ENCODE peak calls at places on chromosomes 4 and X, in six cellular contexts. Z is GM23248, T is endothelial cell of umbilical vein, H is astrocyte, E is neural progenitor cell, O is PC-3. D is an unnamed sample.

GRCh38 chrX:132442674-132443073 is 46.2 kb downstream of the MBNL3 start:
- DNase-seq in H (peak), Z (peak), T (no peak), O (no peak), E (no peak), D (no peak)

GRCh38 chrX:136725446-136726104 is 55.2 kb downstream of the ARHGEF6 start:
- DNase-seq in O (peak), H (peak), Z (peak), T (peak), E (no peak), D (no peak)

GRCh38 chr4:188107931-188108843 is 1.2 kb downstream of the TRIML2 start:
- DNase-seq in E (peak), Z (peak), H (no peak), T (no peak), O (peak), D (no peak)

GRCh38 chr4:793109-793861 is 32.6 kb downstream of the CPLX1 start:
- DNase-seq in E (peak), T (no peak), H (no peak), O (no peak), Z (peak), D (no peak)

GRCh38 chr4:3346146-3346545 is 53.3 kb downstream of the RGS12 start:
- DNase-seq in H (peak), T (peak), O (peak), E (peak), Z (peak), D (peak)

GRCh38 chr4:163331629-163332360 is 601 bp downstream of the NPY1R start:
- DNase-seq in T (peak), O (peak), Z (peak), E (peak), H (peak), D (no peak)

GRCh38 chr4:89254847-89255246 is 52.8 kb downstream of the GPRIN3 start:
- DNase-seq in Z (peak), T (peak), O (peak), H (no peak), E (peak), D (peak)

GRCh38 chrX:12138366-12139313 is at the start of gene FRMPD4:
- DNase-seq in T (no peak), H (no peak), O (peak), E (peak), Z (no peak), D (no peak)

GRCh38 chrX:68684291-68684918 is 36.9 kb downstream of the STARD8 start:
- DNase-seq in Z (no peak), E (no peak), T (peak), O (no peak), H (no peak), D (no peak)

GRCh38 chrX:81195712-81196111 is 6.0 kb downstream of the HMGN5 start:
- DNase-seq in O (peak), E (peak), Z (peak), T (peak), H (peak), D (peak)

GRCh38 chrX:15882704-15883539 is 28.3 kb upstream of the AP1S2 start:
- DNase-seq in T (peak), Z (peak), O (peak), H (peak), E (no peak), D (peak)

GRCh38 chr4:38523054-38523453 is 140.9 kb upstream of the KLF3 start:
- DNase-seq in O (no peak), E (no peak), H (no peak), T (no peak), Z (no peak), D (no peak)

GRCh38 chr4:24857996-24858395 is 54.8 kb downstream of the CCDC149 start:
- DNase-seq in T (peak), E (no peak), H (peak), Z (peak), O (no peak), D (no peak)

GRCh38 chrX:10365532-10366265 is 208.9 kb downstream of the CLCN4 start:
- DNase-seq in T (peak), O (no peak), E (no peak), Z (no peak), H (no peak), D (no peak)

GRCh38 chr4:7073526-7074390 is 5.9 kb upstream of the GRPEL1 start:
- DNase-seq in T (peak), E (peak), Z (peak), H (peak), O (peak), D (peak)

GRCh38 chr4:70559216-70559830 is 32.7 kb upstream of the AMBN start:
- DNase-seq in O (peak), T (peak), H (peak), E (peak), Z (peak), D (peak)

GRCh38 chr4:145819246-145820181 is 119.1 kb downstream of the ZNF827 start:
- DNase-seq in T (no peak), O (no peak), Z (no peak), H (no peak), E (no peak), D (peak)

GRCh38 chrX:153968255-153968654 is 3.4 kb downstream of the HCFC1 start:
- DNase-seq in Z (no peak), T (no peak), H (no peak), O (no peak), E (peak), D (no peak)
- H3K9ac ChIP-seq in Z (peak), T (no peak), H (peak), O (no peak), E (no peak), D (peak)

GRCh38 chrX:115234220-115234557 is 293 bp upstream of the LRCH2 start:
- DNase-seq in T (no peak), O (no peak), H (no peak), E (no peak), Z (no peak), D (no peak)
- TF ChIP-seq EZH2 in T (no peak), O (no peak), H (no peak), E (no peak), Z (no peak), D (no peak)

GRCh38 chr4:77095101-77095826 is 19.5 kb upstream of the CCNI start:
- DNase-seq in T (peak), E (peak), Z (peak), H (no peak), O (peak), D (peak)

GRCh38 chr4:77089880-77090279 is 14.1 kb upstream of the CCNI start:
- DNase-seq in O (no peak), H (no peak), T (no peak), E (no peak), Z (no peak), D (no peak)

DNA sequence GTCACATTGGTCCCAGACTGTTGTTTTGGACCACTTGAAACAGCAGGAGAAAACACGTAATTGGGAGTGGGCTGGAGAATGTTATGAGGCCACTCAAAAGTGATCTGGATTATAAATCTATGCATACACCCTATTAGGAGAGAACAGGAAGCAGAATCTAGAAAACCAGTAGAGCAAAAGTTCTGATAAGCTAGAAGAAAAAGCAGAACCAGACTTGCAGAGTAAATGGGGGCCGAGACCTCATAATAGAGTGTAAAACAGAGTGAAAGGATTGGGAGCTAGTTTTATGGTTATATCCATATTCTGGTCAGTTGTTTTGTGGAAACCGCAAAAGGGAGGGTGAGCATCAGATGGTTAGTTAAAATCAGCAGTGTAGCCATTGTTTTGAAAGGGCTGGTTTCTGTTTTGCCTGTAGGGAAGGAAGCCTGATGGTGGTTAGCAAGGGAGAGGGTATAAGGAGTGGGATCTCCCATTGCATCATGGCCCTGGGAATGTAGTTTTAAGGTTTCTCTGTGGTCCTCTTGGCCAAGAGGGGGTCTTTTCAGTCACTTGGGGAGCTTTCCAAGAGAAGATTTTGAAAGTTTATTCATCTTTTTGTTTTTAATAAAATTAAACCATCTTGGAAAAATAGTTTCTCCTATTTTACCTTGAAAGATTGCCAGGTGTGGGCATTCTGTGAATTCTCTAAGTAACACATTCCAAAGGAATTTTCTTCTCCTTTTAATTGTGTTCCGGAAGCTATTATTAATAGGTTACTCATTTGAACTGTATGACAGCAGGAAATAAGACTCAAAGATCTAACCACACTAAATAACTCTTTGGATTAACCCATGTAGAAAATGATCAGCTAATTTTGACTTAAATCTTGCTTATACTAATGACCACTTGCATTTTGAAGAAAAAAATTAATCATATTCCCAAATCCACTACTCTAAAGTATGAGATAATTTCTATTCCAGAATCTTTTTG is 17.3 kb upstream of the CCNI start:
- DNase-seq in T (peak), O (peak), E (no peak), Z (peak), H (peak), D (peak)
- H3K4me2 ChIP-seq in T (peak), O (no peak), E (no peak), Z (peak), H (peak), D (peak)

DNA sequence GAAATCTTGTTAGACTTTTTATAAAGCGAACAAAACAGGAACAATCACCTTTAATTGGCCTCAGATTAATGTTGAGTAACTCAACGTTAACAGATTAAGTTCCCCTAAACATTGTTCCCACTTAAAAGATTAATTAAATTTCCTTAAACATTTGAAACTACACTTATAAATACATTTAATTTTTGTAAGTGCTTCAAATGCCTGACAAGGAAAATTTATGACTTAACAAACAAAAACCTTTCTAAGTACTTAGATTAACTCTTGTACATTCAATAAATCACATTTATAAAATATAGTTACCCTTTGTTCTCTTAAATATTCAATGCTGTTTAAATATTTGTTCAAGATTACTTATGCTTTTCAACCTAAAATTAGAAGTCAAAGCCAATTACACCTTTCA is 39.4 kb upstream of the OCIAD2 start:
- DNase-seq in H (no peak), Z (no peak), O (no peak), E (no peak), T (no peak), D (no peak)
- H3K9ac ChIP-seq in H (no peak), Z (no peak), O (no peak), E (no peak), T (no peak), D (no peak)

DNA sequence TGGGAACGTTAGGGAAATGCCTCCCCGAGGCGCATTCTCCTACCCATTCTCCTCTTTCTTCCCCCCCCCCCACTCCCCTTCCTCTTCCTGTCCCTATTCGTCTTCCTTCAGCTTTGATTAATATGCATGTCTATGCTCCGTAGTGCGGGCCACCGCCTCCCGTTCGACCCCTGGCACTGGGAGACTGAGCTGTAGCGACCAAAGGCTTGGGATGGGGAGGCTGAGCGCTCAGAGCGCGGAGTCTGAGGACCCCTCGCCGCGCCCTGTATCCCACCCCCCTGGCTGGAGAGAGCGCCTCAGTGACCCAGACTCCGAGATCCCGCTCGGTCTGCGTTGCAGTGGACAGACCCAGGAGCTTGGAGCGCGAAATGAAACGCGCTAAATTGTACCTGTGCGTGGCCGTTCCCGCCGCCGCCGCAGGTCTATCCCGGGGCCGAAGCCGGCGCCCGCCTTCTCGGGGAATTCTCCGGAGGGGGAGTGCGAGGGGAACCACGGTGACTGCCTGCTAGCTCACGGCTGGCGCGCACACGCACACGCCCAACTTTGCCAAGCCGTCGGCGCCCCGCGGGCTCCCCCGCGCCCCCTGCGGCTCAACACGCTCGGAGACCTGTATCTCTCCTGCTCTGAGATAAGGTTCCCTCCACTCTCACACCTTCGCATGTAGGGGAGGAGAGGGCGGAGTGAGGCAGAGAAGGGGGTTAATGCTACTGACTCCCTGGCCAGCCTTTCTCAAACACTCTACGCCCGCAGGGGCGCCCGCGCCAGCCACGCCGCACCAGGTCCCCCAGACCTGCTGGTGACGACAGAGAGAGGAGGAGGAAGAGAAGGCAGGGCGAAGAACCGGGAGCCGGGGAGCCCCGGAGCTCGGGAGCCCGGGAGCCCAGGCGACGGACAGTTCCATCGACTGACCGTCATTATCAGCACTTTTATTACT is 1.5 kb upstream of the PTCHD1 start:
- DNase-seq in Z (no peak), E (peak), H (no peak), T (no peak), O (no peak), D (no peak)
- TF ChIP-seq EZH2 in Z (no peak), E (peak), H (peak), T (peak), O (no peak), D (no peak)

DNA sequence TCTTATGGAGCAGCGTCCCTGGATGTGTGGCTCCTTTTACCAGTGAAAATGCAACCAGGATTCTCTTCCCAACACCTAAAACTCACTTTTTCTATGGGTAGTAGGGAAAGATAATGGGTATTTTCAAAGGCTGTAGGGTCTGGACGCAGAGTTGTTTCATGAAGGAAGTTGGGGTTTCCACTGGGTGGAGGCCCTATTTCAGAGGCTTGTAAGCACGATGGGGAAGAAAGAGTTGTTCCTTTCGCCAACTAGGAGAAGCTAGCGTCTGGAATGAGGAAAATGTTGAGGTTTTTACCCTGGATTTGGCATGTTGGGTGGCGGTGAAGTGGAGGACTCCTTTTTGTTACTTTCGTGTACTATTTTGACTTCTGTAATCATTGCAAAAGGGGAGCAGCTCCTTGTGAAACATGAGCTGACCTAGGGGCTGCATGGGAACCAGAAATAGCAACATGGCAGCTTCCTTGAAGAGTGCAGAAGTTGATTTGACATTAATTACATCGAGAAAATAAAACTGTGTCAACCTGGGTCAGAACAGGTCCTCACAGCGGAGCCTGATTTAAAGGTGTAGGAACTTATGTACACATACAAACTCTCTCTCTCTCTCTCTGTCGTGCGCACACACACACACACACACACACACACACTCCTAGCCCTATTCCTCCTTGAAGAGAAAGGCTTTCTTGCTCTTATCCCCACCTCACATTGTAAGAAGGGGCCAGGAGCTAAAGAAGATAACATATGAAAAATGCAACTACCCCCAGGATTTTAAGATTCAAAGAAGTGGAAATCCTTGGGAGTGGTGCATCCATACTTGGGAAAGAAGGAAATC is 19.1 kb downstream of the VSIG4 start:
- DNase-seq in E (no peak), T (no peak), O (no peak), H (no peak), Z (no peak), D (no peak)
- H3K4me2 ChIP-seq in E (no peak), T (no peak), O (no peak), H (no peak), Z (no peak), D (peak)

GRCh38 chr4:158130204-158130603 is 42.6 kb downstream of the GASK1B start:
- DNase-seq in O (no peak), H (no peak), T (no peak), Z (no peak), E (no peak), D (no peak)

GRCh38 chr4:158133551-158133950 is 39.3 kb downstream of the GASK1B start:
- DNase-seq in O (no peak), T (no peak), Z (no peak), H (no peak), E (no peak), D (no peak)

GRCh38 chr4:158128540-158128939 is 44.3 kb downstream of the GASK1B start:
- DNase-seq in H (no peak), Z (no peak), T (no peak), E (peak), O (no peak), D (no peak)

GRCh38 chr4:158129649-158130048 is 43.2 kb downstream of the GASK1B start:
- DNase-seq in H (peak), O (peak), E (no peak), Z (peak), T (no peak), D (no peak)

DNA sequence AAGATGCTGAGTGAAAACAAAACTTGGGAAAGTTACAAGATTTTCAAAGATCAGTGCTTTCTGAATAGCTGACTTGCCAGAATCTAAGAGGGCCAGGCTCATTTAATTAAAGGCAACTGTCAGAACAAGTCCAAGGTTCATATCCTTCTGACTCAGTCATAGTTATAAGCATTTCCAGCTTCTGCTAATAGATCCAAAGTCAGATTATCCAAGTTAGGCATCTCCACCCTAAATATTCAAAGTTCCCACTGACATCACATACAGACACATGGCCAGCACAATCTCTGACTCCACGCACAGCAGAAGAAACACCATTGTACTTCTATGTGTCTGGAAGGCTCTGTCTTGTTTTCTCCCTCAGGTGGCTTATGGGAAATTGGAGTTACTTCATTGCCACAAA is 41.8 kb downstream of the GASK1B start:
- DNase-seq in E (no peak), Z (peak), H (peak), T (no peak), O (no peak), D (no peak)
- H3K9ac ChIP-seq in E (no peak), Z (no peak), H (no peak), T (no peak), O (no peak), D (no peak)